ENCODE peak calls at places on chromosomes 5 and 9, in seven cellular contexts. P is HL-60; R is activated CD4-positive, alpha-beta T cell treated with anti-CD3 and anti-CD28 coated beads, Interleukin-2, amount 50 U/mL, for 1 hour; C is NCI-H1092 treated with DMSO at 0.1 percent for 48 hours; K is T-helper 9 cell; Y is NCI-H748 treated with DMSO at 0.1 percent for 48 hours; Q is adrenal gland. V is an unnamed sample.

GRCh38 chr9:137445275-137445807 is 4.2 kb upstream of the ENTPD8 start:
- DNase-seq in P (peak), R (peak), C (peak), K (peak), Y (peak), Q (peak), V (peak)

GRCh38 chr5:149961186-149961685 is 678 bp downstream of the SLC26A2 start:
- DNase-seq in P (no peak), R (no peak), C (no peak), K (no peak), Y (no peak), Q (no peak), V (no peak)

GRCh38 chr5:2001300-2001699 is 118.6 kb upstream of the IRX4 start:
- DNase-seq in P (peak), R (no peak), C (no peak), K (no peak), Y (no peak), Q (no peak), V (no peak)

GRCh38 chr5:44538831-44539539 is 149.8 kb upstream of the FGF10 start:
- DNase-seq in P (no peak), R (no peak), C (no peak), K (no peak), Y (no peak), Q (no peak), V (no peak)

GRCh38 chr5:66769839-66770617 is 173.8 kb downstream of the MAST4 start:
- DNase-seq in P (no peak), R (no peak), C (peak), K (no peak), Y (no peak), Q (no peak), V (no peak)

GRCh38 chr5:77143998-77144836 is 57.1 kb upstream of the ZBED3 start:
- DNase-seq in P (peak), R (peak), C (peak), K (peak), Y (peak), Q (peak), V (peak)

GRCh38 chr5:72337159-72337558 is 17.0 kb downstream of the PTCD2 start:
- DNase-seq in P (no peak), R (no peak), C (no peak), K (no peak), Y (no peak), Q (no peak), V (no peak)

GRCh38 chr9:97809666-97810344 is 43.2 kb upstream of the FOXE1 start:
- DNase-seq in P (no peak), R (no peak), C (no peak), K (no peak), Y (peak), Q (no peak), V (no peak)

GRCh38 chr9:109861499-109861898 is 81.5 kb downstream of the PALM2AKAP2 start:
- DNase-seq in P (no peak), R (no peak), C (no peak), K (no peak), Y (no peak), Q (no peak), V (no peak)

GRCh38 chr5:74382864-74383618 is 257.5 kb downstream of the ENC1 start:
- DNase-seq in P (no peak), R (no peak), C (no peak), K (no peak), Y (no peak), Q (peak), V (no peak)

GRCh38 chr9:112193562-112194288 is 18.6 kb upstream of the SUSD1 start:
- DNase-seq in P (no peak), R (no peak), C (no peak), K (no peak), Y (no peak), Q (no peak), V (no peak)

V was measured in body of pancreas.